ENCODE peak calls at places on chromosomes 12 and 14, in eight cellular contexts. F, G, Y, W, B, P, X and Z are unnamed samples.

GRCh38 chr12:12741705-12742104 is 24.5 kb downstream of the CDKN1B start:
- DNase-seq in F (no peak), G (no peak), Y (no peak), W (no peak), B (no peak), P (no peak), X (no peak), Z (no peak)

GRCh38 chr14:34043627-34044372 is 92.9 kb upstream of the EGLN3 start:
- DNase-seq in F (no peak), G (no peak), Y (no peak), W (no peak), B (peak), P (no peak), X (peak), Z (no peak)

GRCh38 chr12:11580125-11580751 is 69.2 kb upstream of the ETV6 start:
- DNase-seq in F (no peak), G (peak), Y (peak), W (no peak), B (peak), P (peak), X (no peak), Z (no peak)

GRCh38 chr12:91967590-91967989 is 178.1 kb downstream of the BTG1 start:
- DNase-seq in F (no peak), G (no peak), Y (no peak), W (no peak), B (no peak), P (no peak), X (no peak), Z (no peak)

GRCh38 chr14:20774258-20774657 is 6.1 kb downstream of the EDDM3B start:
- DNase-seq in F (no peak), G (no peak), Y (no peak), W (no peak), B (no peak), P (no peak), X (no peak), Z (no peak)

GRCh38 chr14:95185452-95186392 is 28.4 kb upstream of the DICER1 start:
- DNase-seq in F (no peak), G (peak), Y (no peak), W (no peak), B (no peak), P (no peak), X (no peak), Z (no peak)

GRCh38 chr12:108854453-108855283 is 2.7 kb downstream of the SSH1 start:
- DNase-seq in F (no peak), G (peak), Y (peak), W (no peak), B (peak), P (no peak), X (no peak), Z (no peak)

GRCh38 chr12:75913502-75914110 is 118.0 kb downstream of the PHLDA1 start:
- DNase-seq in F (peak), G (no peak), Y (no peak), W (no peak), B (no peak), P (no peak), X (peak), Z (no peak)

GRCh38 chr14:54475187-54475881 is 13.4 kb downstream of the GMFB start:
- DNase-seq in F (no peak), G (no peak), Y (no peak), W (no peak), B (no peak), P (no peak), X (no peak), Z (no peak)

GRCh38 chr12:55966408-55967281 is at the start of gene CDK2:
- DNase-seq in F (peak), G (peak), Y (peak), W (peak), B (peak), P (peak), X (peak), Z (peak)